ENCODE peak calls at places on chromosome 19, in five cellular contexts. One of them, this sample, is unnamed.

GRCh38 chr19:29851769-29852521 is 40.2 kb downstream of the CCNE1 start:
- DNase-seq in astrocyte of the hippocampus: no peak
- DNase-seq in left cardiac atrium: no peak
- DNase-seq in uterus: no peak
- DNase-seq in dermis microvascular lymphatic vessel endothelial cell: no peak
- DNase-seq in this sample: no peak

GRCh38 chr19:20165971-20166592 is 932 bp upstream of the ZNF486 start:
- DNase-seq in astrocyte of the hippocampus: no peak
- DNase-seq in left cardiac atrium: no peak
- DNase-seq in uterus: no peak
- DNase-seq in dermis microvascular lymphatic vessel endothelial cell: no peak
- DNase-seq in this sample: no peak

GRCh38 chr19:43318203-43318602 is 35.3 kb upstream of the CD177 start:
- DNase-seq in astrocyte of the hippocampus: no peak
- DNase-seq in left cardiac atrium: no peak
- DNase-seq in uterus: no peak
- DNase-seq in dermis microvascular lymphatic vessel endothelial cell: no peak
- DNase-seq in this sample: no peak

GRCh38 chr19:2014731-2015610 is 543 bp downstream of the BTBD2 start:
- DNase-seq in astrocyte of the hippocampus: peak; percentile 53
- DNase-seq in left cardiac atrium: no peak
- DNase-seq in uterus: peak; percentile 54
- DNase-seq in dermis microvascular lymphatic vessel endothelial cell: no peak
- DNase-seq in this sample: no peak

GRCh38 chr19:53985863-53986262 is 5.6 kb upstream of the CACNG6 start:
- DNase-seq in astrocyte of the hippocampus: no peak
- DNase-seq in left cardiac atrium: no peak
- DNase-seq in uterus: no peak
- DNase-seq in dermis microvascular lymphatic vessel endothelial cell: no peak
- DNase-seq in this sample: no peak

GRCh38 chr19:47848871-47849473 is 10.1 kb upstream of the TPRX2 start:
- DNase-seq in astrocyte of the hippocampus: no peak
- DNase-seq in left cardiac atrium: no peak
- DNase-seq in uterus: no peak
- DNase-seq in dermis microvascular lymphatic vessel endothelial cell: no peak
- DNase-seq in this sample: no peak

GRCh38 chr19:30221176-30221575 is 151.0 kb upstream of the ZNF536 start:
- DNase-seq in astrocyte of the hippocampus: no peak
- DNase-seq in left cardiac atrium: no peak
- DNase-seq in uterus: no peak
- DNase-seq in dermis microvascular lymphatic vessel endothelial cell: no peak
- DNase-seq in this sample: no peak

GRCh38 chr19:55638864-55639359 is 1.9 kb upstream of the ZNF580 start:
- DNase-seq in astrocyte of the hippocampus: peak; percentile 41
- DNase-seq in left cardiac atrium: no peak
- DNase-seq in uterus: no peak
- DNase-seq in dermis microvascular lymphatic vessel endothelial cell: no peak
- DNase-seq in this sample: no peak

GRCh38 chr19:49849433-49850220 is 1.3 kb upstream of the PTOV1 start:
- DNase-seq in astrocyte of the hippocampus: no peak
- DNase-seq in left cardiac atrium: no peak
- DNase-seq in uterus: no peak
- DNase-seq in dermis microvascular lymphatic vessel endothelial cell: no peak
- DNase-seq in this sample: no peak

GRCh38 chr19:8973501-8974091 is 36.6 kb downstream of the MUC16 start:
- DNase-seq in astrocyte of the hippocampus: peak; percentile 55
- DNase-seq in left cardiac atrium: no peak
- DNase-seq in uterus: no peak
- DNase-seq in dermis microvascular lymphatic vessel endothelial cell: no peak
- DNase-seq in this sample: no peak

GRCh38 chr19:45358213-45358792 is 12.1 kb downstream of the ERCC2 start:
- DNase-seq in astrocyte of the hippocampus: no peak
- DNase-seq in left cardiac atrium: no peak
- DNase-seq in uterus: no peak
- DNase-seq in dermis microvascular lymphatic vessel endothelial cell: no peak
- DNase-seq in this sample: no peak

GRCh38 chr19:33384983-33385382 is 11.5 kb downstream of the CEBPG start:
- DNase-seq in astrocyte of the hippocampus: no peak
- DNase-seq in left cardiac atrium: no peak
- DNase-seq in uterus: no peak
- DNase-seq in dermis microvascular lymphatic vessel endothelial cell: no peak
- DNase-seq in this sample: no peak

GRCh38 chr19:2785244-2786000 is at the start of gene THOP1:
- DNase-seq in astrocyte of the hippocampus: peak; percentile 100
- DNase-seq in left cardiac atrium: peak; percentile 100
- DNase-seq in uterus: peak; percentile 98
- DNase-seq in dermis microvascular lymphatic vessel endothelial cell: peak; percentile 97
- DNase-seq in this sample: peak; percentile 98

GRCh38 chr19:45640849-45641273 is 1.7 kb upstream of the EML2 start:
- DNase-seq in astrocyte of the hippocampus: no peak
- DNase-seq in left cardiac atrium: no peak
- DNase-seq in uterus: no peak
- DNase-seq in dermis microvascular lymphatic vessel endothelial cell: no peak
- DNase-seq in this sample: no peak

GRCh38 chr19:11460207-11460606 is 20.6 kb downstream of the ELAVL3 start:
- DNase-seq in astrocyte of the hippocampus: no peak
- DNase-seq in left cardiac atrium: no peak
- DNase-seq in uterus: no peak
- DNase-seq in dermis microvascular lymphatic vessel endothelial cell: no peak
- DNase-seq in this sample: no peak